ENCODE peak calls at places on chromosomes 4 and X, in seven cellular contexts. D is tibial nerve, Y is esophagus muscularis mucosa, F is A549, U is transverse colon, W is HepG2, L is sigmoid colon. O is an unnamed sample.
A peak's percentile ranks its signal among the peaks of the same experiment; 100 is the strongest.

GRCh38 chr4:30396772-30397475 is 323.2 kb upstream of the PCDH7 start:
- DNase-seq in D (no peak), Y (no peak), F (no peak), U (no peak), W (no peak), L (no peak), O (no peak)

GRCh38 chrX:48466696-48467095 is 3.4 kb downstream of the SLC38A5 start:
- DNase-seq in D (no peak), Y (no peak), F (no peak), U (no peak), W (no peak), L (no peak), O (no peak)

GRCh38 chr4:184514121-184514988 is 40.0 kb upstream of the IRF2 start:
- DNase-seq in D (no peak), Y (peak; percentile 93), F (peak; percentile 8), U (peak; percentile 48), W (no peak), L (peak; percentile 86), O (peak; percentile 53)

GRCh38 chrX:53156207-53156596 is 62.3 kb downstream of the KANTR start:
- DNase-seq in D (no peak), Y (no peak), F (no peak), U (no peak), W (no peak), L (no peak), O (no peak)

GRCh38 chrX:66751136-66751782 is 112.4 kb upstream of the EDA2R start:
- DNase-seq in D (no peak), Y (no peak), F (no peak), U (no peak), W (no peak), L (no peak), O (no peak)

GRCh38 chr4:114302472-114302871 is 296.1 kb upstream of the UGT8 start:
- DNase-seq in D (no peak), Y (no peak), F (no peak), U (no peak), W (no peak), L (no peak), O (no peak)

GRCh38 chr4:21885241-21885640 is 63.3 kb downstream of the KCNIP4 start:
- DNase-seq in D (no peak), Y (no peak), F (no peak), U (no peak), W (no peak), L (no peak), O (no peak)

GRCh38 chr4:77073981-77074865 is 1.6 kb downstream of the CCNI start:
- DNase-seq in D (no peak), Y (no peak), F (no peak), U (no peak), W (no peak), L (no peak), O (no peak)

GRCh38 chrX:153887385-153887784 is 1.4 kb upstream of the L1CAM start:
- DNase-seq in D (no peak), Y (no peak), F (no peak), U (no peak), W (no peak), L (no peak), O (no peak)

GRCh38 chr4:48483777-48484493 is 792 bp downstream of the SLC10A4 start:
- DNase-seq in D (no peak), Y (no peak), F (peak; percentile 13), U (no peak), W (no peak), L (no peak), O (no peak)

GRCh38 chr4:70749313-70749712 is 27.5 kb downstream of the RUFY3 start:
- DNase-seq in D (no peak), Y (no peak), F (no peak), U (no peak), W (no peak), L (no peak), O (no peak)

GRCh38 chr4:32824321-32824720 is 2104.2 kb downstream of the PCDH7 start:
- DNase-seq in D (no peak), Y (no peak), F (no peak), U (no peak), W (no peak), L (no peak), O (no peak)

GRCh38 chr4:147198411-147199051 is 252.9 kb upstream of the TTC29 start:
- DNase-seq in D (no peak), Y (no peak), F (no peak), U (no peak), W (no peak), L (no peak), O (no peak)

GRCh38 chr4:185839204-185839712 is 27.3 kb upstream of the SORBS2 start:
- DNase-seq in D (no peak), Y (no peak), F (peak; percentile 77), U (peak; percentile 57), W (no peak), L (peak; percentile 81), O (peak; percentile 73)

GRCh38 chrX:65073233-65073632 is 97.0 kb upstream of the ZC4H2 start:
- DNase-seq in D (no peak), Y (no peak), F (no peak), U (no peak), W (no peak), L (no peak), O (no peak)

GRCh38 chr4:183987987-183988392 is 82.9 kb downstream of the STOX2 start:
- DNase-seq in D (peak; percentile 40), Y (no peak), F (peak; percentile 95), U (peak; percentile 61), W (peak; percentile 7), L (peak; percentile 90), O (peak; percentile 67)

GRCh38 chrX:135421537-135421931 is 210 bp upstream of the SMIM10L2A start:
- DNase-seq in D (peak; percentile 44), Y (peak; percentile 93), F (peak; percentile 79), U (peak; percentile 88), W (no peak), L (peak; percentile 91), O (peak; percentile 91)

GRCh38 chr4:10106421-10107039 is 10.1 kb downstream of the WDR1 start:
- DNase-seq in D (peak; percentile 71), Y (peak; percentile 95), F (peak; percentile 72), U (peak; percentile 62), W (no peak), L (peak; percentile 94), O (peak; percentile 90)

GRCh38 chr4:135192746-135193535 is 991.4 kb upstream of the PABPC4L start:
- DNase-seq in D (no peak), Y (no peak), F (no peak), U (no peak), W (no peak), L (no peak), O (no peak)

GRCh38 chrX:41116948-41117347 is 31.7 kb downstream of the USP9X start:
- DNase-seq in D (no peak), Y (no peak), F (no peak), U (no peak), W (no peak), L (no peak), O (no peak)

GRCh38 chr4:170420255-170420693 is 330.5 kb upstream of the AADAT start:
- DNase-seq in D (no peak), Y (no peak), F (no peak), U (no peak), W (no peak), L (no peak), O (no peak)
- TF ChIP-seq EP300 in D (no peak), Y (no peak), F (no peak), U (no peak), W (no peak), L (no peak), O (no peak)

DNA sequence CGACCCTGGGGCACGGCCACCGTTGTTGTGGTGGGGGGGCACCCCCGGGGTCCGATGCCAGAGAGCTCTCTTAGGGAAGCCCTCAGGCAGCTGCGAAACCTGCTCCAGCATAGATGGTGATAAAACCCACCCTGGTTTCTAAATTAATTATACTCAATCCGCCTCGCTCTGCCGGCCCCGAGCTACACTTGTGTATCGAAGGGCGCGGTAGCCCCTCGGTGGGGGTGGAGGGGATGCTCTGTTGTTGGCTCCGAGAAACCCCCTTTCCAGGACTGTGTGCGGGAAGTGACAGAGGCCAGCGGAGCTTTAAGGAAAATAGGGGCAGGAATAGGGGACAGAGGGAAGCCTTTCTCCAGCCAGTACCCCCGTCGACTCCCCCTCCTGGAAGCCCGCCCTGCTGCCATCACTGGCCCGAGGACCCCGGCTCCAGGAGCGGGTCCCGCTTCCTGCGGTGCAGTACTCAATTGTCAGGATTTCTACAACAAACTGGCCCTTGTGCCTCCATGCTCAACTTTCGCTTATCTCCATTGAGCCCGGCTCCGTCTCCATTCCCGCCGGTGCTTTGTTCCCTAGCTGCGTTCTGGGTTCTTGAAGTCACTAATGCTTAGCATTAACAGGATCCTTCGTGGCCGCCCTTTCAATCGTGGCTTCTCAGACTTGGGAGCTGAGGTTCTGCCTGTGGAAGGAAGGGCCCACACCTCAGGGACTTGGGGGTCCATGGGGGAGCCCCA is 408.2 kb downstream of the BCOR start:
- DNase-seq in D (no peak), Y (no peak), F (no peak), U (peak; percentile 11), W (no peak), L (no peak), O (no peak)
- TF ChIP-seq EP300 in D (no peak), Y (no peak), F (no peak), U (no peak), W (no peak), L (no peak), O (no peak)

DNA sequence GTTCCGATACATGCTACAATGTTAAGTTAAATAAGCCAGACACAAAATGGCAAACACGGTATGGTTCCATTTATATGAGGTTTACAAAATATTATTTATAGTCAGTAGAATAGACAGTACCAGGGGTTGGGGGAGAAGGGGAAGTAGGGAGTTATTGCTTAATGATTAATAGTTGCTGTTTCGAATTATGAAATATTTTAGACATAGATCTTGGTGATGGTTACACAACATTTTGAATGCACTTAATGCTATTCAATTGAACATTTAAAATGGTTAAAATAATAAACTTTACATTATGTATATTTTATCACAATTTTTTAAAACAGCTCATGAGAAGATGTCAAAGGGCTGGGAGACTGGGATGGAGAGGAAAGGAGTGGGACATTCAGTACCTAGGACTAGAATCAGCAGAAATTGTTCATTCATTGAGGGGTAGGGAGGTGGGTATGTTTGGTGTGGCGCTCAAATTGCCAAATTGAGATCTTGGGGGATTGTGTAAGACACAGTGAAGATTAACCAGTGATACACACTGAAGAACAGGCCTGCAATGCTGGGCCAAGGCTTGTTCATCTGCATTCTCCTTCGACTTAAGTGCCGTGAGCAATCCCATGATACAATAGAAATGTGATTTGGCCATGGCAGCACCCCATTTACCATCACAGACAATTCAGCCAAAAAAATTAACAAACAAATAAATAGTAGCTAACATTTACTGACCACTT is 165.6 kb upstream of the GALNT7 start:
- DNase-seq in D (no peak), Y (no peak), F (no peak), U (no peak), W (no peak), L (no peak), O (no peak)
- TF ChIP-seq EP300 in D (no peak), Y (no peak), F (no peak), U (no peak), W (no peak), L (no peak), O (no peak)

DNA sequence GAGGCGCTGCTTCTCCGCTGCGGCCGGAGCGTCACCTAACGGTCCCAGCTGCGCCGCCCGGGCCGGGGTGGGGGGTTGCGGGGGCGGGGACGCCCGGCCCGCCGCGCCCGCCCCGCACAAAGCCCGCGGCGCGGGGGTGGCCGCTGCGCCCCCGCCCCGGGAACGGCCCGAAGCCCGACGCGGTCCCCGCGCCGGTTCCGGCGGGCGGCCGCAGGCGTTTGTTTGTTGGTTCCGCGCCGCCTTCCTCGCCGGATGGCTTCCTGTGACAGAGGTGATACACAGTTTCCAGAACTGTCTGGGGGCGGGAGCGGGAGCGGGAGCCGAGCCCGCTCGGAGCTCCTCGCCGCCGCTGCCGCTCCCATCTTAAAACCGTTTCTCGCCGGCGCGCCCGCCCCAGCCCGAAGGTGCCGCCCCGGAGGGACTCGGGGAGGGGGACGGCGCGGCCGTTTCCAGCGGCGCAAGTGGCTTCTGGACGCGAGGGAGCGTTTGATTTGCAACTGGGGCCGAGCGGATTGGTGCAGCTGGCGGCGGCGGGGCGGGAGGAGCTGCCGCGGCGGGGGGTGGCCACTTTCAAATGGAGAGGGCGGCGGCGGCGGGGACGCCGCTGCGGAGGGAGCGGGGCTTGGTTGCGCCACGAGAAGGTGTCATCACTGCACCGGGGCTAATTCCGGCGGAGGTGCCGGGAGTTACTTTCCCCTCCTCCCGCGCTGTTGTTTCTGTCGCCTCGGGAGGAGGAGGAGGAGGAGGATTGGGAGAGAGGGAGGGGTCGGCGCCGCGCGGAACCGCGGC is 2.3 kb downstream of the JADE1 start:
- DNase-seq in D (peak; percentile 79), Y (peak; percentile 98), F (peak; percentile 94), U (peak; percentile 90), W (peak; percentile 84), L (peak; percentile 97), O (peak; percentile 90)
- TF ChIP-seq EP300 in D (peak; percentile 93), Y (no peak), F (peak; percentile 40), U (no peak), W (no peak), L (no peak), O (no peak)